ENCODE peak calls at places on chromosome 5, in nine cellular contexts. X, C, W, M, O, T, N, U and S are unnamed samples.

GRCh38 chr5:173547579-173547978 is 68.9 kb downstream of the BOD1 start:
- DNase-seq in X (no peak), C (no peak), W (no peak), M (no peak), O (no peak), T (no peak), N (no peak), U (no peak), S (no peak)

GRCh38 chr5:51242453-51242852 is 140.8 kb upstream of the ISL1 start:
- DNase-seq in X (no peak), C (no peak), W (no peak), M (peak; percentile 65), O (no peak), T (no peak), N (no peak), U (no peak), S (no peak)

GRCh38 chr5:60844429-60844890 is 391 bp upstream of the ELOVL7 start:
- DNase-seq in X (no peak), C (no peak), W (no peak), M (peak; percentile 20), O (no peak), T (no peak), N (no peak), U (no peak), S (no peak)

GRCh38 chr5:179967489-179967888 is 59.8 kb upstream of the TBC1D9B start:
- DNase-seq in X (peak; percentile 76), C (no peak), W (no peak), M (no peak), O (no peak), T (no peak), N (no peak), U (no peak), S (no peak)

GRCh38 chr5:143024227-143024920 is 254.2 kb downstream of the ARHGAP26 start:
- DNase-seq in X (no peak), C (no peak), W (no peak), M (no peak), O (no peak), T (no peak), N (no peak), U (no peak), S (no peak)

GRCh38 chr5:171242521-171242920 is 66.5 kb upstream of the TLX3 start:
- DNase-seq in X (no peak), C (no peak), W (no peak), M (no peak), O (no peak), T (no peak), N (no peak), U (no peak), S (no peak)

GRCh38 chr5:27906481-27906880 is 868.1 kb upstream of the CDH9 start:
- DNase-seq in X (no peak), C (no peak), W (no peak), M (no peak), O (no peak), T (no peak), N (no peak), U (no peak), S (no peak)

GRCh38 chr5:10424124-10424731 is 17.5 kb upstream of the ROPN1L start:
- DNase-seq in X (no peak), C (no peak), W (no peak), M (peak; percentile 73), O (no peak), T (no peak), N (no peak), U (no peak), S (no peak)

GRCh38 chr5:128800377-128800776 is 164.9 kb upstream of the SLC27A6 start:
- DNase-seq in X (no peak), C (no peak), W (no peak), M (no peak), O (no peak), T (no peak), N (no peak), U (no peak), S (no peak)

GRCh38 chr5:28523887-28524637 is 1485.7 kb upstream of the CDH9 start:
- DNase-seq in X (no peak), C (no peak), W (no peak), M (peak; percentile 3), O (no peak), T (no peak), N (no peak), U (no peak), S (no peak)

GRCh38 chr5:42858031-42858643 is 46.4 kb upstream of the SELENOP start:
- DNase-seq in X (no peak), C (no peak), W (no peak), M (no peak), O (no peak), T (peak; percentile 45), N (no peak), U (no peak), S (no peak)

GRCh38 chr5:160310910-160311295 is 1.5 kb downstream of the CCNJL start:
- DNase-seq in X (no peak), C (no peak), W (no peak), M (no peak), O (no peak), T (no peak), N (no peak), U (no peak), S (no peak)

GRCh38 chr5:109388407-109388806 is 21.4 kb downstream of the PJA2 start:
- DNase-seq in X (no peak), C (no peak), W (no peak), M (no peak), O (no peak), T (no peak), N (no peak), U (no peak), S (no peak)

GRCh38 chr5:16065810-16066209 is 113.8 kb downstream of the MARCHF11 start:
- DNase-seq in X (no peak), C (no peak), W (no peak), M (no peak), O (no peak), T (no peak), N (no peak), U (no peak), S (no peak)

GRCh38 chr5:180332051-180332517 is 21.1 kb downstream of the GFPT2 start:
- DNase-seq in X (no peak), C (no peak), W (no peak), M (peak; percentile 30), O (no peak), T (no peak), N (no peak), U (no peak), S (peak; percentile 21)

GRCh38 chr5:32845171-32845570 is 134.1 kb downstream of the NPR3 start:
- DNase-seq in X (no peak), C (no peak), W (no peak), M (no peak), O (no peak), T (no peak), N (no peak), U (no peak), S (no peak)

GRCh38 chr5:9852686-9853085 is 222.5 kb upstream of the TAS2R1 start:
- DNase-seq in X (no peak), C (no peak), W (no peak), M (no peak), O (no peak), T (no peak), N (no peak), U (no peak), S (no peak)

GRCh38 chr5:71865202-71865601 is 146.1 kb downstream of the CARTPT start:
- DNase-seq in X (no peak), C (no peak), W (no peak), M (no peak), O (no peak), T (no peak), N (peak; percentile 50), U (no peak), S (no peak)

GRCh38 chr5:84274585-84275468 is 109.9 kb downstream of the EDIL3 start:
- DNase-seq in X (peak; percentile 59), C (no peak), W (no peak), M (peak; percentile 47), O (no peak), T (peak; percentile 28), N (no peak), U (no peak), S (no peak)

DNA sequence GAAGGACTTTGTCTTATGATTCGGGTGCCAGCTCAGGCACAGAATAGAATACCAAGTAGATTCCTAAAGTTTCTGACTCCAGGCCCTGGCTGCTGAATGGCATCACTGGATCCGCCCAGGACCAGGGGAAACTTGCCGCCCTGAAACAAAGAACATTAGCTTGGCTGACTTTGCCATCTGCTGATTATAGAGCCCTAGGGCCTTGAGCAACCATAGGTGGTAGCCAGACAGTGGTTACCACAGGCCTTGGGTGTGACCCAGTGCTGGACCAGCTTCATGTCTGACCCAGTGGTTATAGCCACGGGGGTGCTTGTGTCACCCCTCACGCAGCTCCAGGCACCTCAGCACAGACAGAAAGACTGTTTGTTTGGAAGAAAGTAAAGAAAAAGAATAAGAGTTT is 62.7 kb downstream of the SSBP2 start:
- DNase-seq in X (no peak), C (no peak), W (no peak), M (no peak), O (no peak), T (no peak), N (no peak), U (no peak), S (no peak)
- H3K9me3 ChIP-seq in X (no peaks in the 10 kb centered on the region), C (no peaks in the 10 kb centered on the region), W (no peaks in the 10 kb centered on the region), M (peaks cover 22% of the 10 kb centered on the region), O (peaks cover 14% of the 10 kb centered on the region), T (no peaks in the 10 kb centered on the region), N (peaks cover 4% of the 10 kb centered on the region), U (no peaks in the 10 kb centered on the region), S (peaks cover 7% of the 10 kb centered on the region)

DNA sequence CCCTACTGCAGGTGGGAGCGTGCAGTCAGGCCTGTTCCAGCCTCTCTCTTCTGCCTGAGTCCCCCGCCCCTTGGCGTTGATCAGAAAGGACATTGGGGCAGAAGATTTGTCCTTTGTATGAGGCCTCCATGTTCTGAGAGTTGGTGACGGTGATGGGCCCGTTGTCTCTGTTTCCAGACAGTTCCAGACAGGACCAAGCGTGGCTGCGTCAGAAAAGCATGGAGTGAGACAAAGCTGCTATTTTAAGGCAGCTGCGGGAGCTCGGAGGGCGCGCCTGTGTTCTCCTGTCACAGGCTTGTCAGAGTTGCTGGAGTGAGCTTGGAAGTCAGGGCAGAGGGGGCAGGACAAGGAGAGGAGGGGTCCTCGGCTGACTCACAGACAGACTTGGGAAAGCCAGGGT is 32.1 kb upstream of the SH3PXD2B start:
- DNase-seq in X (no peak), C (no peak), W (no peak), M (no peak), O (no peak), T (no peak), N (no peak), U (no peak), S (no peak)
- H3K9me3 ChIP-seq in X (no peaks in the 10 kb centered on the region), C (no peaks in the 10 kb centered on the region), W (no peaks in the 10 kb centered on the region), M (no peaks in the 10 kb centered on the region), O (no peaks in the 10 kb centered on the region), T (no peaks in the 10 kb centered on the region), N (no peaks in the 10 kb centered on the region), U (no peaks in the 10 kb centered on the region), S (no peaks in the 10 kb centered on the region)

DNA sequence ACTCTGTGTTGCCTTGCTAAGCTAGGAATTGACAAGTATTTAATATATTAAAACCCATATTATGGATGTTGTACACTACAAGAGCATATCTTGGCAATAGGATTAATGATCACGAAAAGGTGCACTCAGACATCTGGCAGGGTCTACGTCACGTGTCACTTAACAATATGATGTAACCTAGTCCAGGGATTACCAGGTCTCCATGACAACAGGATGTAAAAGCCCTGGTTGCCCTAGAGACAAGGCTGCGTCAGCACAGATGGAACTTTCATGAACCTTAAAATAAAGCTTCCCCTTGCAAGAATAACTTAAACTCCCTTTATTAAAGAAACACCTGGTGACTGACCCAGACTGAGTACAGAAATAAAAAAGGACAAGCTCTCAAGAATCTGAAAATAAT is 717.8 kb downstream of the CDH18 start:
- DNase-seq in X (no peak), C (no peak), W (no peak), M (no peak), O (no peak), T (no peak), N (no peak), U (no peak), S (no peak)
- H3K9me3 ChIP-seq in X (no peaks in the 10 kb centered on the region), C (no peaks in the 10 kb centered on the region), W (no peaks in the 10 kb centered on the region), M (no peaks in the 10 kb centered on the region), O (peaks cover under 1% of the 10 kb centered on the region), T (no peaks in the 10 kb centered on the region), N (no peaks in the 10 kb centered on the region), U (no peaks in the 10 kb centered on the region), S (no peaks in the 10 kb centered on the region)

GRCh38 chr5:56326116-56326515 is 93.0 kb upstream of the ANKRD55 start:
- DNase-seq in X (no peak), C (no peak), W (no peak), M (no peak), O (no peak), T (no peak), N (no peak), U (no peak), S (no peak)
- H3K9me3 ChIP-seq in X (no peaks in the 10 kb centered on the region), C (no peaks in the 10 kb centered on the region), W (no peaks in the 10 kb centered on the region), M (no peaks in the 10 kb centered on the region), O (no peaks in the 10 kb centered on the region), T (no peaks in the 10 kb centered on the region), N (no peaks in the 10 kb centered on the region), U (no peaks in the 10 kb centered on the region), S (no peaks in the 10 kb centered on the region)